ENCODE peak calls at places on chromosomes 11 and 22, in seven cellular contexts. C, W, D, K, J, R and Z are unnamed samples.

GRCh38 chr11:2471048-2471803 is 26.4 kb downstream of the KCNQ1 start:
- DNase-seq in W (no peak), J (no peak), R (no peak), C (no peak), K (no peak), D (no peak), Z (no peak)

GRCh38 chr11:20840341-20840740 is 171.0 kb downstream of the NELL1 start:
- DNase-seq in C (no peak), K (peak), D (no peak), J (no peak), W (no peak), R (no peak), Z (no peak)

GRCh38 chr11:12112731-12113130 is 2.3 kb downstream of the MICAL2 start:
- DNase-seq in K (no peak), J (no peak), D (no peak), C (no peak), R (no peak), W (no peak), Z (no peak)

GRCh38 chr11:59173080-59173963 is 1.4 kb downstream of the DTX4 start:
- DNase-seq in D (no peak), W (peak), J (no peak), K (peak), C (no peak), R (no peak), Z (no peak)

GRCh38 chr11:74465291-74465708 is 2.0 kb downstream of the KCNE3 start:
- DNase-seq in W (peak), C (no peak), J (no peak), R (no peak), D (no peak), K (peak), Z (no peak)

GRCh38 chr11:8963569-8964323 is 496 bp downstream of the TMEM9B start:
- DNase-seq in J (peak), D (peak), K (peak), C (peak), W (peak), R (peak), Z (no peak)

GRCh38 chr22:24875862-24876506 is 70.0 kb downstream of the SGSM1 start:
- DNase-seq in K (no peak), C (no peak), W (peak), D (no peak), R (no peak), J (no peak), Z (no peak)

GRCh38 chr11:47791774-47792173 is 24.6 kb upstream of the FNBP4 start:
- DNase-seq in K (no peak), J (no peak), C (no peak), D (no peak), W (no peak), R (no peak), Z (no peak)

GRCh38 chr11:46984987-46985386 is 48.4 kb downstream of the CSTPP1 start:
- DNase-seq in J (no peak), D (no peak), C (no peak), R (no peak), K (no peak), W (no peak), Z (no peak)

GRCh38 chr22:36081023-36081431 is 52.4 kb upstream of the RBFOX2 start:
- DNase-seq in W (no peak), K (no peak), C (no peak), J (no peak), D (no peak), R (no peak), Z (peak)

GRCh38 chr11:60951909-60952741 is at the start of gene SLC15A3:
- DNase-seq in J (peak), R (peak), C (no peak), K (peak), W (no peak), D (no peak), Z (no peak)

GRCh38 chr22:22094514-22094913 is 111.9 kb upstream of the TOP3B start:
- DNase-seq in D (no peak), J (no peak), K (no peak), W (no peak), C (no peak), R (no peak), Z (no peak)

GRCh38 chr22:36397081-36397766 is 9.5 kb upstream of the MYH9 start:
- DNase-seq in D (no peak), W (peak), R (no peak), C (no peak), J (no peak), K (no peak), Z (no peak)

GRCh38 chr11:41306435-41306834 is 153.0 kb downstream of the LRRC4C start:
- DNase-seq in C (no peak), J (no peak), K (no peak), D (no peak), W (no peak), R (no peak), Z (no peak)

GRCh38 chr11:7548659-7549283 is 35.0 kb downstream of the PPFIBP2 start:
- DNase-seq in R (no peak), W (peak), K (peak), J (no peak), D (no peak), C (no peak), Z (no peak)

GRCh38 chr11:120023120-120023519 is 114.8 kb downstream of the TRIM29 start:
- DNase-seq in W (no peak), C (no peak), D (no peak), K (no peak), R (no peak), J (no peak), Z (no peak)

GRCh38 chr22:19607198-19608113 is 83.2 kb upstream of the CLDN5 start:
- DNase-seq in C (no peak), K (peak), R (no peak), W (no peak), J (no peak), D (no peak), Z (no peak)

GRCh38 chr11:235180-235997 is 753 bp downstream of the SIRT3 start:
- DNase-seq in D (peak), C (no peak), J (peak), W (no peak), R (no peak), K (no peak), Z (no peak)

GRCh38 chr22:43897751-43898261 is 6.0 kb upstream of the PNPLA5 start:
- DNase-seq in J (no peak), R (no peak), W (peak), D (no peak), K (no peak), C (no peak), Z (no peak)

GRCh38 chr22:17841836-17842235 is 67.6 kb upstream of the BID start:
- DNase-seq in C (no peak), W (no peak), K (no peak), J (no peak), D (no peak), R (no peak), Z (no peak)

GRCh38 chr22:25120093-25120561 is 79.5 kb upstream of the CRYBB3 start:
- DNase-seq in K (peak), C (no peak), J (no peak), W (peak), R (no peak), D (no peak), Z (no peak)